ENCODE peak calls at places on chromosomes 12 and 14, in six cellular contexts. One of them, this sample, is unnamed.
A peak's percentile ranks its signal among the peaks of the same experiment; 100 is the strongest.

GRCh38 chr14:29521526-29522137 is 406.0 kb downstream of the PRKD1 start:
- DNase-seq in sigmoid colon: no peak
- DNase-seq in A549: no peak
- DNase-seq in transverse colon: no peak
- DNase-seq in body of pancreas: no peak
- DNase-seq in HepG2: no peak
- DNase-seq in this sample: no peak

GRCh38 chr14:78469947-78470346 is 299.8 kb downstream of the NRXN3 start:
- DNase-seq in sigmoid colon: no peak
- DNase-seq in A549: no peak
- DNase-seq in transverse colon: no peak
- DNase-seq in body of pancreas: no peak
- DNase-seq in HepG2: no peak
- DNase-seq in this sample: no peak

GRCh38 chr12:100955139-100955538 is 160.6 kb downstream of the ANO4 start:
- DNase-seq in sigmoid colon: no peak
- DNase-seq in A549: no peak
- DNase-seq in transverse colon: no peak
- DNase-seq in body of pancreas: no peak
- DNase-seq in HepG2: peak; percentile 1
- DNase-seq in this sample: no peak

GRCh38 chr14:42224053-42224888 is 617.6 kb downstream of the LRFN5 start:
- DNase-seq in sigmoid colon: no peak
- DNase-seq in A549: peak; percentile 19
- DNase-seq in transverse colon: peak; percentile 42
- DNase-seq in body of pancreas: peak; percentile 51
- DNase-seq in HepG2: peak; percentile 60
- DNase-seq in this sample: no peak

GRCh38 chr14:77469041-77469440 is 11.1 kb downstream of the AHSA1 start:
- DNase-seq in sigmoid colon: no peak
- DNase-seq in A549: no peak
- DNase-seq in transverse colon: no peak
- DNase-seq in body of pancreas: no peak
- DNase-seq in HepG2: peak; percentile 38
- DNase-seq in this sample: no peak

GRCh38 chr12:2854669-2855453 is 2.0 kb downstream of the TEX52 start:
- DNase-seq in sigmoid colon: no peak
- DNase-seq in A549: no peak
- DNase-seq in transverse colon: peak; percentile 88
- DNase-seq in body of pancreas: peak; percentile 83
- DNase-seq in HepG2: no peak
- DNase-seq in this sample: no peak

GRCh38 chr12:40104461-40105264 is 1.2 kb downstream of the SLC2A13 start:
- DNase-seq in sigmoid colon: peak; percentile 74
- DNase-seq in A549: peak; percentile 41
- DNase-seq in transverse colon: peak; percentile 33
- DNase-seq in body of pancreas: peak; percentile 27
- DNase-seq in HepG2: no peak
- DNase-seq in this sample: no peak

GRCh38 chr12:122283680-122284079 is 17.4 kb upstream of the VPS33A start:
- DNase-seq in sigmoid colon: no peak
- DNase-seq in A549: no peak
- DNase-seq in transverse colon: no peak
- DNase-seq in body of pancreas: no peak
- DNase-seq in HepG2: no peak
- DNase-seq in this sample: no peak

GRCh38 chr12:65977384-65977783 is 153.1 kb downstream of the HMGA2 start:
- DNase-seq in sigmoid colon: no peak
- DNase-seq in A549: no peak
- DNase-seq in transverse colon: no peak
- DNase-seq in body of pancreas: no peak
- DNase-seq in HepG2: no peak
- DNase-seq in this sample: no peak

GRCh38 chr12:2904260-2904659 is 13.6 kb downstream of the TULP3 start:
- DNase-seq in sigmoid colon: peak; percentile 35
- DNase-seq in A549: no peak
- DNase-seq in transverse colon: no peak
- DNase-seq in body of pancreas: no peak
- DNase-seq in HepG2: no peak
- DNase-seq in this sample: no peak

GRCh38 chr14:95265106-95266094 is 54.3 kb downstream of the CLMN start:
- DNase-seq in sigmoid colon: no peak
- DNase-seq in A549: peak; percentile 88
- DNase-seq in transverse colon: peak; percentile 66
- DNase-seq in body of pancreas: peak; percentile 92
- DNase-seq in HepG2: peak; percentile 95
- DNase-seq in this sample: peak; percentile 91

GRCh38 chr12:32854097-32854496 is 42.5 kb downstream of the PKP2 start:
- DNase-seq in sigmoid colon: no peak
- DNase-seq in A549: no peak
- DNase-seq in transverse colon: no peak
- DNase-seq in body of pancreas: no peak
- DNase-seq in HepG2: no peak
- DNase-seq in this sample: no peak

GRCh38 chr12:79835377-79835843 is 99.5 kb downstream of the PPP1R12A start:
- DNase-seq in sigmoid colon: no peak
- DNase-seq in A549: no peak
- DNase-seq in transverse colon: no peak
- DNase-seq in body of pancreas: no peak
- DNase-seq in HepG2: no peak
- DNase-seq in this sample: no peak

GRCh38 chr12:109492371-109492770 is 14.9 kb downstream of the UBE3B start:
- DNase-seq in sigmoid colon: no peak
- DNase-seq in A549: no peak
- DNase-seq in transverse colon: no peak
- DNase-seq in body of pancreas: no peak
- DNase-seq in HepG2: no peak
- DNase-seq in this sample: no peak

GRCh38 chr14:91402278-91403068 is 15.1 kb downstream of the CCDC88C start:
- DNase-seq in sigmoid colon: no peak
- DNase-seq in A549: no peak
- DNase-seq in transverse colon: peak; percentile 59
- DNase-seq in body of pancreas: peak; percentile 84
- DNase-seq in HepG2: no peak
- DNase-seq in this sample: no peak

GRCh38 chr12:52164624-52165023 is 27.2 kb downstream of the KRT80 start:
- DNase-seq in sigmoid colon: no peak
- DNase-seq in A549: no peak
- DNase-seq in transverse colon: no peak
- DNase-seq in body of pancreas: no peak
- DNase-seq in HepG2: peak; percentile 43
- DNase-seq in this sample: no peak

GRCh38 chr12:15364221-15365170 is 42.2 kb downstream of the PTPRO start:
- DNase-seq in sigmoid colon: no peak
- DNase-seq in A549: no peak
- DNase-seq in transverse colon: no peak
- DNase-seq in body of pancreas: no peak
- DNase-seq in HepG2: no peak
- DNase-seq in this sample: no peak

GRCh38 chr12:30931222-30931621 is 4.7 kb downstream of the TSPAN11 start:
- DNase-seq in sigmoid colon: no peak
- DNase-seq in A549: no peak
- DNase-seq in transverse colon: no peak
- DNase-seq in body of pancreas: no peak
- DNase-seq in HepG2: no peak
- DNase-seq in this sample: no peak

GRCh38 chr12:47935196-47935595 is 28.2 kb upstream of the TMEM106C start:
- DNase-seq in sigmoid colon: peak; percentile 75
- DNase-seq in A549: no peak
- DNase-seq in transverse colon: no peak
- DNase-seq in body of pancreas: peak; percentile 28
- DNase-seq in HepG2: peak; percentile 33
- DNase-seq in this sample: no peak

GRCh38 chr14:75084513-75084912 is 15.1 kb downstream of the ZC2HC1C start:
- DNase-seq in sigmoid colon: no peak
- DNase-seq in A549: no peak
- DNase-seq in transverse colon: peak; percentile 24
- DNase-seq in body of pancreas: no peak
- DNase-seq in HepG2: no peak
- DNase-seq in this sample: no peak

GRCh38 chr14:58746261-58746660 is 108.5 kb downstream of the DACT1 start:
- DNase-seq in sigmoid colon: no peak
- DNase-seq in A549: peak; percentile 47
- DNase-seq in transverse colon: no peak
- DNase-seq in body of pancreas: peak; percentile 35
- DNase-seq in HepG2: no peak
- DNase-seq in this sample: no peak

GRCh38 chr12:24853588-24853987 is 95.3 kb downstream of the BCAT1 start:
- DNase-seq in sigmoid colon: no peak
- DNase-seq in A549: no peak
- DNase-seq in transverse colon: no peak
- DNase-seq in body of pancreas: no peak
- DNase-seq in HepG2: no peak
- DNase-seq in this sample: no peak

DNA sequence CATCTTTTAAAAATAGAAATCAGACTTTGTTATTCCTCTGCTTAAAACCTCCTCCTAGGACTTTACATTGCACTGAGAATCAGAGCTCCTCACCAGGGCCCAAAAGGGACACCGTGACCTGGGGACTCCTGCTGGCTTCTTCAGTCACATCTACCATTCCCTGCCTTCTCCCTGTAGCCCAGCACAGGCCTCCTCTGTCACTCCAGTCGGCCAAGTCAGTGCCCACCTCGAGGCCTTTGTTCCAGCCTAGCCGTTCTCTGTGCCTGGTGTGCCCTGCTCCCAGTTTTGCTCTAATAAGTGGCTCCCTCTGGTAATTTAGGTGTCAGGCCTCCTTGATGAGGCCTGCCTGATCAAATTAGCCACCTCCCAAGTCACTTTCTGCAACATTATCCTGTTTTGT is 27.4 kb downstream of the CRADD start:
- DNase-seq in sigmoid colon: no peak
- DNase-seq in A549: no peak
- DNase-seq in transverse colon: no peak
- DNase-seq in body of pancreas: no peak
- DNase-seq in HepG2: no peak
- DNase-seq in this sample: no peak
- H3K4me1 ChIP-seq in sigmoid colon: peaks cover 38% of the 10 kb centered on the region
- H3K4me1 ChIP-seq in A549: peaks cover 39% of the 10 kb centered on the region
- H3K4me1 ChIP-seq in transverse colon: no peaks in the 10 kb centered on the region
- H3K4me1 ChIP-seq in body of pancreas: peaks cover 9% of the 10 kb centered on the region
- H3K4me1 ChIP-seq in HepG2: peaks cover 3% of the 10 kb centered on the region
- H3K4me1 ChIP-seq in this sample: peaks cover 44% of the 10 kb centered on the region

GRCh38 chr14:23465261-23465660 is 4.2 kb upstream of the NGDN start:
- DNase-seq in sigmoid colon: no peak
- DNase-seq in A549: no peak
- DNase-seq in transverse colon: no peak
- DNase-seq in body of pancreas: no peak
- DNase-seq in HepG2: no peak
- DNase-seq in this sample: no peak

GRCh38 chr14:23469906-23470403 is 452 bp downstream of the NGDN start:
- DNase-seq in sigmoid colon: no peak
- DNase-seq in A549: no peak
- DNase-seq in transverse colon: no peak
- DNase-seq in body of pancreas: no peak
- DNase-seq in HepG2: no peak
- DNase-seq in this sample: no peak

GRCh38 chr14:23470947-23471346 is 1.4 kb downstream of the NGDN start:
- DNase-seq in sigmoid colon: no peak
- DNase-seq in A549: no peak
- DNase-seq in transverse colon: no peak
- DNase-seq in body of pancreas: no peak
- DNase-seq in HepG2: no peak
- DNase-seq in this sample: no peak

GRCh38 chr14:23469127-23469905 is at the start of gene NGDN:
- DNase-seq in sigmoid colon: peak; percentile 98
- DNase-seq in A549: peak; percentile 98
- DNase-seq in transverse colon: peak; percentile 92
- DNase-seq in body of pancreas: peak; percentile 95
- DNase-seq in HepG2: peak; percentile 100
- DNase-seq in this sample: peak; percentile 100

DNA sequence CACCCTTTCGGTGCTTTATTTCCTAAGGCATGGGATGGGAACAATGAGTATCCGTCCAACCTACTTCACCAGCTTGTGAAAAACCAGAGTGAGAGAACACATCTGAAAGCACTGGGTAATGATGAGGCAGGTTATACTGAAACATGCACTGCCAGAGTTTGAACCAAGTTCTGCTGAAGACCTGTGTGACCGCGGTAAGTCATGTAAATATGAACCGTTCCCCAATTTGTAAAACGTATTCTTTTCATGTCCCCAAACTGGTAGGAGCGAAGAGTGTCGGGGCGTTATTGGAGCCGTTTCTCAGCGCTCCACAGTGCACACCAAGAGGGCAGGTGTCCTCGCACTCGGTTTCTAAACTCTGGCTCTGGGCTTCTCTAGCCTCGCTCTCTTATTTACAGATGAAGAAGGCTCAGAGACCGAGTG is 788 bp upstream of the NGDN start:
- DNase-seq in sigmoid colon: no peak
- DNase-seq in A549: no peak
- DNase-seq in transverse colon: no peak
- DNase-seq in body of pancreas: no peak
- DNase-seq in HepG2: no peak
- DNase-seq in this sample: no peak
- TF ChIP-seq POLR2A in sigmoid colon: no peak
- TF ChIP-seq POLR2A in A549: no peak
- TF ChIP-seq POLR2A in transverse colon: no peak
- TF ChIP-seq POLR2A in body of pancreas: no peak
- TF ChIP-seq POLR2A in HepG2: no peak
- TF ChIP-seq POLR2A in this sample: no peak

GRCh38 chr12:70154960-70155589 is 88.2 kb upstream of the CNOT2 start:
- DNase-seq in sigmoid colon: no peak
- DNase-seq in A549: no peak
- DNase-seq in transverse colon: no peak
- DNase-seq in body of pancreas: no peak
- DNase-seq in HepG2: no peak
- DNase-seq in this sample: no peak
- H3K9me3 ChIP-seq in sigmoid colon: peaks cover 7% of the 10 kb centered on the region
- H3K9me3 ChIP-seq in A549: peaks cover 10% of the 10 kb centered on the region
- H3K9me3 ChIP-seq in transverse colon: peaks cover 45% of the 10 kb centered on the region
- H3K9me3 ChIP-seq in body of pancreas: no peaks in the 10 kb centered on the region
- H3K9me3 ChIP-seq in HepG2: peaks cover 56% of the 10 kb centered on the region
- H3K9me3 ChIP-seq in this sample: peaks cover 4% of the 10 kb centered on the region

DNA sequence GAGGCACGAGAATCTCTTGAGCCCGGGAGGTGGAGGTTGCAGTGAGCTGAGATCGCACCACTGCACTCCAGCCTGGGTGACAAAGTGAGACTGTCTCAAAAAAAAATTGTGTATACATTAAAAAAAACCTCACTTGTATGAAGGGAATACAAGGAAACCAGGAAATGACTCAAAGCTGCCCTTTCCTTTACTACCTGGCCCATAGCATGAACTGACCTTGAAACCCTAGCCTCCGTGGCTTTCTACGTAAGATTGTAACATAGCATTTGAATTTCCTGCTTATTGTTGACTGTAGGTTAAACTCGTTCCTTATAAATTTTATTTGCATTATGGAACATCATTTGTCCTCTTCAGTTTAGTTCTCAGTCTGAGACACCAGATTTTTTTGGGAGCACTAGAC is 9.1 kb upstream of the DDX47 start:
- DNase-seq in sigmoid colon: no peak
- DNase-seq in A549: peak; percentile 61
- DNase-seq in transverse colon: no peak
- DNase-seq in body of pancreas: no peak
- DNase-seq in HepG2: peak; percentile 29
- DNase-seq in this sample: no peak
- H3K4me1 ChIP-seq in sigmoid colon: peaks cover 9% of the 10 kb centered on the region
- H3K4me1 ChIP-seq in A549: peaks cover 74% of the 10 kb centered on the region
- H3K4me1 ChIP-seq in transverse colon: peaks cover 11% of the 10 kb centered on the region
- H3K4me1 ChIP-seq in body of pancreas: no peaks in the 10 kb centered on the region
- H3K4me1 ChIP-seq in HepG2: peaks cover 44% of the 10 kb centered on the region
- H3K4me1 ChIP-seq in this sample: peaks cover 33% of the 10 kb centered on the region

GRCh38 chr12:106139422-106140141 is 828 bp upstream of the NUAK1 start:
- DNase-seq in sigmoid colon: peak; percentile 90
- DNase-seq in A549: peak; percentile 76
- DNase-seq in transverse colon: peak; percentile 76
- DNase-seq in body of pancreas: peak; percentile 90
- DNase-seq in HepG2: peak; percentile 52
- DNase-seq in this sample: no peak
- TF ChIP-seq POLR2A in sigmoid colon: peak; percentile 6
- TF ChIP-seq POLR2A in A549: peak; percentile 35
- TF ChIP-seq POLR2A in transverse colon: no peak
- TF ChIP-seq POLR2A in body of pancreas: peak; percentile 85
- TF ChIP-seq POLR2A in HepG2: no peak
- TF ChIP-seq POLR2A in this sample: peak; percentile 14

This sample was measured in vagina.